ENCODE peak calls at places on chromosomes 13 and 19, in seven cellular contexts. H is body of pancreas, G is esophagus squamous epithelium, Z is tibial nerve, C is thyroid gland, D is esophagus muscularis mucosa, J is stomach. O is an unnamed sample.

GRCh38 chr13:19048381-19048780 is 133.2 kb downstream of the TUBA3C start:
- DNase-seq in C (no peak), J (no peak), G (no peak), D (no peak), Z (no peak), H (no peak), O (no peak)

GRCh38 chr13:85508683-85509329 is 290.4 kb downstream of the SLITRK6 start:
- DNase-seq in G (no peak), C (no peak), Z (no peak), H (peak; percentile 16), J (no peak), D (no peak), O (peak; percentile 61)

GRCh38 chr13:98405107-98405571 is 171.8 kb downstream of the STK24 start:
- DNase-seq in D (no peak), C (no peak), Z (no peak), G (no peak), J (no peak), H (no peak), O (no peak)

GRCh38 chr13:46296920-46297319 is 85.2 kb downstream of the LRRC63 start:
- DNase-seq in D (no peak), H (no peak), J (no peak), G (no peak), C (no peak), Z (peak; percentile 19), O (no peak)

GRCh38 chr13:45796421-45796960 is 55.1 kb downstream of the SIAH3 start:
- DNase-seq in C (no peak), D (no peak), J (no peak), Z (no peak), G (no peak), H (no peak), O (no peak)

GRCh38 chr19:32123355-32123940 is 222.0 kb upstream of the ZNF507 start:
- DNase-seq in J (no peak), C (no peak), H (no peak), Z (no peak), D (peak; percentile 87), G (no peak), O (no peak)

GRCh38 chr19:10838377-10838776 is 2.4 kb upstream of the TMED1 start:
- DNase-seq in D (no peak), Z (no peak), C (no peak), J (no peak), G (no peak), H (no peak), O (no peak)

GRCh38 chr19:950352-951066 is 24.7 kb downstream of the ARID3A start:
- DNase-seq in H (no peak), C (no peak), Z (no peak), J (no peak), G (no peak), D (no peak), O (no peak)

GRCh38 chr13:51179432-51179971 is 42.7 kb upstream of the FAM124A start:
- DNase-seq in H (no peak), Z (no peak), G (no peak), D (no peak), C (no peak), J (no peak), O (no peak)

GRCh38 chr13:98222081-98222554 is 45.0 kb upstream of the RNF113B start:
- DNase-seq in J (peak; percentile 82), H (peak; percentile 88), C (no peak), G (no peak), D (no peak), Z (no peak), O (no peak)

GRCh38 chr19:1313695-1314613 is 28.3 kb downstream of the EFNA2 start:
- DNase-seq in H (no peak), J (no peak), C (no peak), Z (no peak), D (no peak), G (no peak), O (no peak)

GRCh38 chr19:51324082-51324481 is 12.6 kb downstream of the IGLON5 start:
- DNase-seq in H (no peak), D (no peak), G (no peak), C (no peak), J (no peak), Z (no peak), O (peak; percentile 8)

GRCh38 chr13:29713841-29714240 is 118.4 kb upstream of the SLC7A1 start:
- DNase-seq in C (no peak), G (no peak), H (no peak), Z (no peak), D (no peak), J (no peak), O (no peak)

GRCh38 chr13:112234131-112234875 is 141.9 kb upstream of the SPACA7 start:
- DNase-seq in D (no peak), H (no peak), J (no peak), G (no peak), C (no peak), Z (no peak), O (peak; percentile 69)

GRCh38 chr13:36904219-36904618 is 15.8 kb downstream of the SMAD9 start:
- DNase-seq in C (no peak), J (no peak), G (no peak), D (no peak), Z (no peak), H (no peak), O (no peak)

GRCh38 chr13:91406619-91407018 is 8.2 kb downstream of the GPC5 start:
- DNase-seq in J (no peak), C (no peak), H (no peak), G (no peak), D (no peak), Z (no peak), O (no peak)

GRCh38 chr13:76884571-76885202 is 1.5 kb downstream of the KCTD12 start:
- DNase-seq in J (no peak), D (no peak), G (no peak), H (no peak), Z (peak; percentile 17), C (peak; percentile 8), O (no peak)

GRCh38 chr13:110509971-110510786 is 51.3 kb downstream of the RAB20 start:
- DNase-seq in D (no peak), C (no peak), H (no peak), J (no peak), Z (no peak), G (no peak), O (no peak)

GRCh38 chr13:23288564-23288963 is 107.8 kb downstream of the SGCG start:
- DNase-seq in C (no peak), Z (no peak), H (no peak), J (no peak), G (no peak), D (no peak), O (no peak)

GRCh38 chr13:40083841-40084240 is 428.4 kb downstream of the COG6 start:
- DNase-seq in H (no peak), Z (no peak), G (no peak), D (no peak), J (no peak), C (no peak), O (no peak)

GRCh38 chr19:11265785-11266236 is 3.5 kb upstream of the DOCK6 start:
- DNase-seq in J (peak; percentile 91), D (no peak), Z (no peak), H (peak; percentile 93), C (no peak), G (no peak), O (no peak)

GRCh38 chr13:22451345-22451744 is 729.4 kb upstream of the SGCG start:
- DNase-seq in H (peak; percentile 23), J (no peak), G (no peak), D (no peak), C (no peak), Z (peak; percentile 56), O (no peak)

GRCh38 chr13:97141564-97142005 is 80.5 kb upstream of the MBNL2 start:
- DNase-seq in J (peak; percentile 56), C (peak; percentile 47), Z (peak; percentile 21), G (peak; percentile 3), H (peak; percentile 72), D (no peak), O (no peak)

GRCh38 chr19:53898680-53899341 is 10.3 kb upstream of the CACNG7 start:
- DNase-seq in G (no peak), H (no peak), Z (no peak), J (no peak), C (no peak), D (no peak), O (no peak)

DNA sequence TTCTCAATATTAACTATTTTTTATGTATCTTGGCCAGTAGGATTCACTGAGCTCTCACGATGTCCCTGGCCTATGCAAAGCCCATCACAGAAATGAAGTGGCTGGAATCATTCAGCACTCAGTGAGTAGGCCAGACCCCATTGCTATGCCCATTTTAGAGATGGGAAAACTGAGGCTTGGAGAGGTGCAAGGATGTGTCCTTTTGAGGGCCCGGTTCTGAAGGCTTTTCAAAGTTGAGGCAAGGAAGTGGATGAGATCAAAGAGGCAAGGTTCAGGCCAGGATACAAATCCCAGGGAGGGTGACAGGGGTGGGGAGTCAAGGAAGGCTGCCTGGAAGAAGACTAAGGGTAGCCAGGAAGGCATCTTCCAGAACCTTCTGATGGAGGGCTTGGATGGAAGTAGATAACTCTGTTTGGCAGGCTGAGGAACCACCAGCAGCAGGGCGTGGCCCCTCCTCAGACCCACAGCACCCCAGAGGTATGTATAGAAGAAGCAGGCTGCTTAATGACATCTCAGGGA is 18.8 kb upstream of the ERCC1 start:
- DNase-seq in C (no peak), Z (no peak), D (no peak), G (no peak), H (no peak), J (no peak), O (no peak)
- TF ChIP-seq POLR2A in C (no peak), Z (no peak), D (no peak), G (no peak), H (no peak), J (no peak), O (no peak)

GRCh38 chr19:3867971-3868769 is 668 bp downstream of the ZFR2 start:
- DNase-seq in J (no peak), H (no peak), G (no peak), C (no peak), Z (no peak), D (no peak), O (no peak)

GRCh38 chr19:3868770-3869456 is at the start of gene ZFR2:
- DNase-seq in G (no peak), D (no peak), H (no peak), Z (no peak), J (no peak), C (no peak), O (no peak)

GRCh38 chr19:3873151-3873550 is 4.3 kb upstream of the ZFR2 start:
- DNase-seq in H (no peak), D (no peak), J (no peak), Z (no peak), C (no peak), G (no peak), O (no peak)
- TF ChIP-seq POLR2A in H (no peak), D (no peak), J (no peak), Z (no peak), C (no peak), G (no peak), O (no peak)

DNA sequence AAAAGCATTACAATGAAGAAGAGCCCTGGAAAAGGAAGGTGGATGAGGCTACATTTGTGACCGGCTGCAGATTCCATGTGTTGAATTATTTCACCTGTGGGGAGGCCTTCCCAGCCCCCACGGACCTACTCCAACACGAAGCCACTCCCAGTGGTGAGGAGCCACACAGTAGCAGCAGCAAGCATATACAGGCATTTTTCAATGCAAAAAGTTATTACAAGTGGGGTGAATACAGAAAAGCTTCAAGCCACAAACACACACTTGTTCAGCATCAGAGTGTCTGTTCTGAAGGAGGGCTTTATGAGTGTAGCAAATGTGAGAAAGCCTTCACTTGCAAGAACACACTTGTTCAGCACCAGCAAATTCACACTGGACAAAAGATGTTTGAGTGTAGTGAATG is 5.0 kb downstream of the ZNF551 start:
- DNase-seq in C (no peak), Z (no peak), D (no peak), G (no peak), H (no peak), J (no peak), O (no peak)
- TF ChIP-seq POLR2A in C (no peak), Z (no peak), D (no peak), G (no peak), H (no peak), J (no peak), O (no peak)

GRCh38 chr19:42081584-42082258 is 5.8 kb downstream of the ZNF574 start:
- DNase-seq in G (no peak), H (peak; percentile 36), Z (no peak), D (no peak), C (no peak), J (no peak), O (no peak)
- TF ChIP-seq POLR2A in G (no peak), H (no peak), Z (no peak), D (no peak), C (no peak), J (no peak), O (no peak)

O was measured in spleen.